ENCODE peak calls at places on chromosomes 13 and 19, in four cellular contexts. N, L, G and U are unnamed samples.

GRCh38 chr13:73412933-73413332 is 354.1 kb downstream of the KLF5 start:
- DNase-seq in N (no peak), L (no peak), G (no peak), U (no peak)

GRCh38 chr19:17243340-17243853 is 2.3 kb downstream of the NR2F6 start:
- DNase-seq in N (no peak), L (no peak), G (no peak), U (no peak)

GRCh38 chr19:39403331-39404312 is 3.0 kb upstream of the ZFP36 start:
- DNase-seq in N (peak; percentile 93), L (peak; percentile 99), G (peak; percentile 63), U (peak; percentile 91)

GRCh38 chr19:14361824-14362223 is 19.4 kb upstream of the ADGRE5 start:
- DNase-seq in N (no peak), L (peak; percentile 48), G (no peak), U (no peak)

GRCh38 chr19:47421844-47422395 is 2.6 kb upstream of the MEIS3 start:
- DNase-seq in N (no peak), L (no peak), G (no peak), U (peak; percentile 38)

GRCh38 chr19:31570718-31571117 is 221.5 kb upstream of the TSHZ3 start:
- DNase-seq in N (no peak), L (no peak), G (no peak), U (no peak)

GRCh38 chr19:40542197-40542859 is 34.3 kb upstream of the SHKBP1 start:
- DNase-seq in N (peak; percentile 62), L (peak; percentile 93), G (no peak), U (peak; percentile 69)

GRCh38 chr13:99659234-99659633 is 158.0 kb downstream of the TM9SF2 start:
- DNase-seq in N (no peak), L (no peak), G (no peak), U (peak; percentile 99)

GRCh38 chr19:20969498-20969897 is 46.4 kb downstream of the ZNF85 start:
- DNase-seq in N (no peak), L (no peak), G (no peak), U (no peak)

GRCh38 chr19:41030651-41031050 is 39.6 kb downstream of the CYP2B6 start:
- DNase-seq in N (no peak), L (peak; percentile 3), G (no peak), U (no peak)

GRCh38 chr13:32645854-32646253 is 59.6 kb downstream of the PDS5B start:
- DNase-seq in N (no peak), L (no peak), G (no peak), U (no peak)

GRCh38 chr13:106010836-106011235 is 524.6 kb downstream of the EFNB2 start:
- DNase-seq in N (no peak), L (no peak), G (no peak), U (no peak)

GRCh38 chr13:77048592-77048991 is 21.6 kb upstream of the FBXL3 start:
- DNase-seq in N (no peak), L (peak; percentile 3), G (no peak), U (no peak)

GRCh38 chr13:40058757-40059236 is 403.3 kb downstream of the COG6 start:
- DNase-seq in N (no peak), L (no peak), G (no peak), U (no peak)

GRCh38 chr13:113361406-113361805 is 2.5 kb downstream of the GRTP1 start:
- DNase-seq in N (no peak), L (no peak), G (no peak), U (no peak)

GRCh38 chr19:37778613-37779138 is 710 bp downstream of the ZNF573 start:
- DNase-seq in N (peak; percentile 15), L (peak; percentile 16), G (no peak), U (peak; percentile 55)

GRCh38 chr13:71661921-71662320 is 205.1 kb downstream of the DACH1 start:
- DNase-seq in N (no peak), L (peak; percentile 30), G (no peak), U (no peak)

GRCh38 chr19:45336696-45337251 is 3.8 kb upstream of the KLC3 start:
- DNase-seq in N (no peak), L (no peak), G (no peak), U (no peak)

GRCh38 chr19:4755459-4755858 is 31.8 kb upstream of the DPP9 start:
- DNase-seq in N (no peak), L (no peak), G (no peak), U (no peak)

GRCh38 chr13:83881917-83882625 is at the start of gene SLITRK1:
- DNase-seq in N (peak; percentile 58), L (peak; percentile 63), G (peak; percentile 80), U (no peak)

GRCh38 chr19:46155237-46155636 is 7.2 kb downstream of the IGFL2 start:
- DNase-seq in N (no peak), L (no peak), G (no peak), U (no peak)

GRCh38 chr13:100542546-100543156 is 45.9 kb downstream of the GGACT start:
- DNase-seq in N (peak; percentile 38), L (peak; percentile 62), G (no peak), U (peak; percentile 91)

GRCh38 chr13:100131863-100132574 is 43.1 kb downstream of the PCCA start:
- DNase-seq in N (peak; percentile 77), L (peak; percentile 57), G (no peak), U (no peak)